ENCODE peak calls at places on chromosome 19, in four cellular contexts. Y is endothelial cell of umbilical vein, B is GM12865, V is astrocyte. Q is an unnamed sample.

GRCh38 chr19:23563326-23563725 is 123.7 kb downstream of the ZNF675 start:
- DNase-seq in Y (no peak), B (no peak), V (no peak), Q (no peak)

GRCh38 chr19:45940515-45940805 is 25.9 kb upstream of the NANOS2 start:
- DNase-seq in Y (no peak), B (no peak), V (no peak), Q (peak)

GRCh38 chr19:11191273-11191755 is 6.0 kb downstream of the KANK2 start:
- DNase-seq in Y (peak), B (peak), V (peak), Q (peak)

GRCh38 chr19:10211071-10211470 is 16.3 kb upstream of the DNMT1 start:
- DNase-seq in Y (no peak), B (no peak), V (no peak), Q (no peak)

GRCh38 chr19:46902402-46902766 is 41.6 kb downstream of the ARHGAP35 start:
- DNase-seq in Y (no peak), B (no peak), V (peak), Q (no peak)

GRCh38 chr19:13796301-13797057 is 1.2 kb downstream of the ZSWIM4 start:
- DNase-seq in Y (peak), B (peak), V (peak), Q (peak)

GRCh38 chr19:46603752-46604241 is 2.7 kb downstream of the CALM3 start:
- DNase-seq in Y (no peak), B (no peak), V (no peak), Q (peak)

GRCh38 chr19:10003271-10003670 is 7.0 kb downstream of the COL5A3 start:
- DNase-seq in Y (no peak), B (peak), V (no peak), Q (peak)

GRCh38 chr19:51926784-51927741 is at the start of gene ZNF613:
- DNase-seq in Y (peak), B (peak), V (peak), Q (peak)

GRCh38 chr19:45492627-45493470 is 4.0 kb downstream of the RTN2 start:
- DNase-seq in Y (peak), B (peak), V (peak), Q (peak)

GRCh38 chr19:10104665-10105221 is 1.4 kb upstream of the PPAN start:
- DNase-seq in Y (no peak), B (peak), V (no peak), Q (peak)

GRCh38 chr19:29724741-29725140 is 9.7 kb upstream of the C19orf12 start:
- DNase-seq in Y (no peak), B (no peak), V (no peak), Q (no peak)

GRCh38 chr19:55368701-55369563 is 1.3 kb downstream of the IL11 start:
- DNase-seq in Y (no peak), B (no peak), V (peak), Q (peak)

GRCh38 chr19:35502751-35503150 is 10.7 kb downstream of the DMKN start:
- DNase-seq in Y (no peak), B (no peak), V (no peak), Q (no peak)

GRCh38 chr19:43638214-43638990 is 1.2 kb downstream of the CADM4 start:
- DNase-seq in Y (no peak), B (no peak), V (no peak), Q (peak)

GRCh38 chr19:53432088-53432661 is 391 bp downstream of the ZNF761 start:
- DNase-seq in Y (peak), B (peak), V (no peak), Q (peak)

GRCh38 chr19:53927745-53928144 is 18.7 kb downstream of the CACNG7 start:
- DNase-seq in Y (peak), B (peak), V (peak), Q (peak)

GRCh38 chr19:47274891-47275865 is 493 bp downstream of the INAFM1 start:
- DNase-seq in Y (peak), B (no peak), V (peak), Q (peak)

GRCh38 chr19:52099497-52100138 is 4.1 kb upstream of the ZNF841 start:
- DNase-seq in Y (no peak), B (no peak), V (no peak), Q (no peak)

GRCh38 chr19:19500975-19501644 is 14.2 kb downstream of the TSSK6 start:
- DNase-seq in Y (no peak), B (no peak), V (no peak), Q (peak)

GRCh38 chr19:52653161-52653560 is 15.0 kb upstream of the ZNF83 start:
- DNase-seq in Y (no peak), B (no peak), V (no peak), Q (no peak)

GRCh38 chr19:31930401-31930800 is 415.0 kb upstream of the ZNF507 start:
- DNase-seq in Y (no peak), B (no peak), V (no peak), Q (no peak)

GRCh38 chr19:45200614-45201013 is 22.0 kb downstream of the BLOC1S3 start:
- DNase-seq in Y (peak), B (no peak), V (no peak), Q (peak)

GRCh38 chr19:8662263-8662662 is 31.8 kb downstream of the NFILZ start:
- DNase-seq in Y (no peak), B (no peak), V (no peak), Q (no peak)

GRCh38 chr19:33905473-33905936 is 108.8 kb downstream of the KCTD15 start:
- DNase-seq in Y (peak), B (no peak), V (no peak), Q (peak)

GRCh38 chr19:35773020-35773809 is 2.1 kb upstream of the ARHGAP33 start:
- DNase-seq in Y (no peak), B (no peak), V (peak), Q (no peak)

GRCh38 chr19:35287713-35288112 is 4.2 kb upstream of the MAG start:
- DNase-seq in Y (no peak), B (no peak), V (no peak), Q (no peak)

GRCh38 chr19:34642241-34642640 is 34.7 kb downstream of the SCGB2B2 start:
- DNase-seq in Y (no peak), B (no peak), V (no peak), Q (no peak)

GRCh38 chr19:12952488-12953455 is 4.3 kb downstream of the GADD45GIP1 start:
- DNase-seq in Y (peak), B (no peak), V (peak), Q (no peak)

GRCh38 chr19:18029617-18030338 is 21.8 kb downstream of the ARRDC2 start:
- DNase-seq in Y (peak), B (no peak), V (no peak), Q (no peak)

GRCh38 chr19:47776568-47776967 is 1.9 kb upstream of the SELENOW start:
- DNase-seq in Y (peak), B (no peak), V (no peak), Q (peak)

GRCh38 chr19:51971624-51972023 is 15.0 kb downstream of the ZNF350 start:
- DNase-seq in Y (peak), B (peak), V (peak), Q (no peak)

GRCh38 chr19:47411101-47411500 is 8.2 kb downstream of the MEIS3 start:
- DNase-seq in Y (no peak), B (no peak), V (peak), Q (no peak)

GRCh38 chr19:53463263-53463662 is 4.3 kb upstream of the ZNF813 start:
- DNase-seq in Y (peak), B (no peak), V (peak), Q (peak)

GRCh38 chr19:23382955-23383354 is 12.3 kb downstream of the ZNF91 start:
- DNase-seq in Y (no peak), B (no peak), V (no peak), Q (no peak)

GRCh38 chr19:30029721-30030510 is 87.9 kb downstream of the URI1 start:
- DNase-seq in Y (peak), B (peak), V (peak), Q (no peak)

GRCh38 chr19:30691767-30692516 is 319.8 kb downstream of the ZNF536 start:
- DNase-seq in Y (no peak), B (no peak), V (no peak), Q (no peak)

GRCh38 chr19:19171821-19172532 is 1.9 kb upstream of the MEF2B start:
- DNase-seq in Y (no peak), B (peak), V (no peak), Q (peak)

GRCh38 chr19:10452726-10453620 is 32.6 kb downstream of the PDE4A start:
- DNase-seq in Y (no peak), B (no peak), V (no peak), Q (peak)

GRCh38 chr19:3982701-3983541 is 2.3 kb downstream of the EEF2 start:
- DNase-seq in Y (peak), B (no peak), V (peak), Q (peak)
- H3K4me3 ChIP-seq in Y (no peak), B (peak), V (peak), Q (no peak)

DNA sequence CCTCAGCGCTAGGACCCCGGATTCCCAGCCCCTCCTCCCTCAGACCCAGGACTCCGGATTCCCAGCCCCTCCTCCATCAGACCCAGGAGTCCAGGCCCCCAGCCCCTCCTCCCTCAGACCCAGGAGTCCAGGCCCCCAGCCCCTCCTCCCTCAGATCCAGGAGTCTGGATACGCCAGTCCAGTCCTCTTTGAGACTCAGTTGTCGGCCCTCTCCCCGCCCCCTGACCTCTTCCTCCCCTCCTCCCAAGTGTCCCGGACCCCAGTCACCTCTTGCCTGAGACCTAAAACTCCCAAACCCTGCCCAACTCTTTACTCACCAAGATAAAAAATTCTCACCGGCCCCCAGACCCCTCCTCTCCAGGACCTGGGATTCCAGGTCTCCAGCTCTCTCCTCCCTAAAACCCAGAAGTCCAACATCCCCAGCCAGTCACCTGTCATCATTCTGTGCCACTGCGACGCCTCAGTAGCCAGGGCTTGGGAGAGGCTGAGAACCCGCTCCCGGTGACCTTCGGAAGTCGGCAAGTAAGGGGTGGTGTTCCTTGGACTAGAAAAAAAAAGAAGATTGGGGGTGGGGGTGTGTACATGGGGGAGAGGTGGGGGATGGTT is 1.4 kb upstream of the HSD17B14 start:
- DNase-seq in Y (no peak), B (no peak), V (no peak), Q (peak)
- H3K4me3 ChIP-seq in Y (peak), B (peak), V (peak), Q (peak)

GRCh38 chr19:38252935-38253691 is 3.1 kb downstream of the PPP1R14A start:
- DNase-seq in Y (no peak), B (no peak), V (no peak), Q (peak)
- H3K4me3 ChIP-seq in Y (no peak), B (no peak), V (no peak), Q (no peak)

DNA sequence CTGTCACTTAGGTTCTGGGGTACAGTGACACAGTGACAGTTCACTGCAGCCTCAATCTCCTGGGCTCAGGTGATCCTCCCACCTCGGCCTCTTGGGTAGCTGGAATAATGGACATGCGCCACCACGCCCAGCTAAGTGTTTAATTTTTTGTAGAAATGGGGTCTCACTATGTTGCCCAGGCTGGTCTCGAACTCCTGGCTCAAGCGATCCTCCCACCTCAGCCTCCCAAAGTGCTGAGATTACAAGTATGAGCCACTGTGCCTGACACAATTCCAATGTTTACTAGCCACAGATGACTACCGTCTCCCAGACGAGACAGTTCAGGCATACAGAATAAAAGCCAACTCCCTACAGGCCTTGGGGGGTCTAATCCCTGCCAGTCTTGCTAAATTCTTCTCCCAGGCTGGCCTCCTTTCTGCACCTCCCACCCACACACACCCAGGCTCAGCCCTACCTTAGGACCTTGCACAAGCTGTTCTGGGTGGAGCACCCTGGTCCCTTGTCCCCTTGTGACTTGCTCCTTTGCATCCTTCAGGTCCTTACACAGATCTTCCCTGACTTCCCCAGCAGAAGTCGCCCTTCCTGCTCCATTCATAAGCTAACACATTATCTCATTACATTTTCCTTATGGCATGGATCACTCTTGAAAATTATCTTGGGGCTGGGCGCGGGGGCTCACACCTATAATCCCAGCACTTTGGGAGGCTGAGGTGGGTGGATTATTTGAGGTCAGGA is 106.4 kb downstream of the INSR start:
- DNase-seq in Y (no peak), B (no peak), V (no peak), Q (no peak)
- H3K4me3 ChIP-seq in Y (no peak), B (no peak), V (no peak), Q (no peak)

DNA sequence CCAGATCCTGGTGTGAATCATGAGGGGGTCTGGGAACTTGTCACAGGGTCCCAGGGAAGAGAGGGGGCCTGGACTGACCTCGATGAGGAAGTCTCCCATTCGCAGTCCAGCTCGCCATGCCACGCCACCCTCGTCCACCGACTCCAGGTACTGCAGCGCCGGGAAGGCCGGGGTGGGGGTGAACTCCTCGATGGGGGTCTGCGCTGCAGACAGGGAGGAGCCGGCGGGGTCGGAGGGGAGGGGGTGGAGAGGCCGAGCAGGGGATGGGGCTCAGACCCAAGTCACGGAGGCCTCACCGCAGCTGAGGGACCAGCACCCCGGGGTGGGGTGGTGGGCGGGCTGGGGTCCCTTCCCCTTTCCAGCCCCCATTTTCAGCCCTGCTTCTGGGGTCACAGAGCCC is 30.8 kb downstream of the SHANK1 start:
- DNase-seq in Y (no peak), B (no peak), V (no peak), Q (no peak)
- H3K4me3 ChIP-seq in Y (no peak), B (no peak), V (no peak), Q (no peak)

GRCh38 chr19:42280761-42281174 is 11.7 kb downstream of the CIC start:
- DNase-seq in Y (peak), B (no peak), V (peak), Q (peak)
- H3K4me3 ChIP-seq in Y (peak), B (peak), V (peak), Q (peak)

GRCh38 chr19:40687525-40688016 is 2.9 kb downstream of the NUMBL start:
- DNase-seq in Y (no peak), B (peak), V (peak), Q (no peak)

GRCh38 chr19:40688987-40689338 is 1.5 kb downstream of the NUMBL start:
- DNase-seq in Y (no peak), B (no peak), V (no peak), Q (no peak)

GRCh38 chr19:40686882-40687524 is 3.4 kb downstream of the NUMBL start:
- DNase-seq in Y (no peak), B (no peak), V (no peak), Q (no peak)

GRCh38 chr19:40689339-40690049 is 957 bp downstream of the NUMBL start:
- DNase-seq in Y (peak), B (no peak), V (peak), Q (peak)

DNA sequence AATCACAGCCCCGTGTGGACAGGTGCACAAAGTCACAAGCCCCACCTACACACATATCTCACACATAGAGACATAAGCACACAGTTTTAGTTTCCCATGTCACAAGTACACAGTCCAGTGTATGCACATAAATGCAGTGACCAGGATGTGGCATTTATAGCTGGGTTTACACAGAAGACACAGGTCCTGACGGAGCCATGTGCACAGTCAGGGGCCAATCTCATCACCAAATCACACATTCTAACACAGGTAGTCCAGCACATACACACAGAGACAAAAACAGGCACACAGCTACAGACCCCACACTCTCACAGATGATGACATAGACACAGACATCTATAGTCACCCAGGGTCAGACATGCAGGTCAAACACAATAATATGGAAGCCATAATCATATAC is 2.2 kb downstream of the NUMBL start:
- DNase-seq in Y (no peak), B (no peak), V (no peak), Q (no peak)
- H3K4me3 ChIP-seq in Y (no peak), B (no peak), V (peak), Q (no peak)

DNA sequence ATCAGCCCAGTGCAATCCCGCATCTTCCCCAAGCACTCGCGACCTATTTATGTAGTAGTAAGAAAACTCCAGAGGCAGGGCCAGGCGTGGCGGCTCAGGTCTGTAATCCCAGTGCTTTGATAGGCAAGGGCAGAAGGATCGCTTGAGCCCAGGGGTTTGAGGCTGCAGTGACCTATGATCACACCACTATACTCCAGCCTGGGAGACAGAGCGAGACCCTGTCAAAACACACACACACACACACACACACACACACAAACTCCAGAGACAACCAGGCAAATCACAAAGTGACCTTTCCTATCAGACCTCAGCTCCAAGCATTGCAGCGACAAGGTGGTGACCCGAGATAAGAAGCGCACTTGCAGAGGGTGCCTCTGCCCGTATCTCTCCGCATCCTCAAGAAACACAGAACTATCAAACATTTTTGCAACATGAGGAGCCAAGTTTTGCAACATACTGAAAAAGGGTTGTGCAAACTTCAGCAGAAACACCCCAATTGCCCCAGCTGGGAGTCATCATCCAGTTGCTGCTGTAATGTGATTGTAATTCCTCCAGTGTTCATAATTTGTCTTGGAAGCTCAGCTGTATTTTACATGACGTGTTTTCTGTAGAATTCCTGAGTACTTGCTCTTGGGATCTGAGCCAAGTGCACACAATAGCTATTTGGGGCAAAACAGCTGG is 8.7 kb upstream of the KLF2 start:
- DNase-seq in Y (no peak), B (no peak), V (peak), Q (no peak)
- H3K4me3 ChIP-seq in Y (peak), B (no peak), V (no peak), Q (no peak)

GRCh38 chr19:461664-462551 is 1.1 kb upstream of the SHC2 start:
- DNase-seq in Y (no peak), B (no peak), V (no peak), Q (peak)
- H3K4me3 ChIP-seq in Y (no peak), B (no peak), V (no peak), Q (peak)

DNA sequence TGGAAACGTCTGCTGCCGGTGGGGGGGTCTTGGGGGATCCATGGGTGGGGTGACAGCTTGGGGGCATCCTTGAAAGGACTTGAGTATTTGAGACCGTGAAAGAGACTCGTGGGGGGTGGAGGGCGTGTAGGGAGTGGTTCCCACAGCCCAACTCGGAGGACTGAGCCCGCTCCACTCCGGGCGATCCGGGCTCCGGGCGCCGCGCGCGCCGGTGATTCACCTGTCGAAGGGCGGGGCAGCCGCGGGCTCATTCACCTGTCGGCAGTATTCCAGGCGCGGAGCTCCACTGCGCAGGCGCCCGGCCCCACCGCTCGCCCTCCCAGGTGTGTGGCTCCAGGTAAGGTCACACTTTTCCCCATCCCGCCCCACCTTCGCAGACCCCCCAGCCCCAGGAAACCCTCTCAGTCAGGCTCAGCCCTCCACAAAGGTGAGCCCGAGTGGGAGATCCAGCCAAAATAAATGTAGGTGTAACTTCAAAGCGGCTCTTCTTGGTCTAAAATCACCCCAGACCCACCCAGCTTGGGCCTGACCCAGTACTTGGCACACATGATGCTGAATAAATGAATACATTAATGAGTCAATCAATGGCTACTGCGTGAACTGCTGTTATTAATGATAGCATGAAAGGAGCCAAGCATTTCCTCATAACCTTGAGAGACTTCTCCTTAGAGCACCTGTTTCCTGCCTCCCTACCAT is 4.7 kb downstream of the NOTCH3 start:
- DNase-seq in Y (no peak), B (no peak), V (no peak), Q (peak)
- H3K4me3 ChIP-seq in Y (no peak), B (no peak), V (peak), Q (peak)